ENCODE peak calls at places on chromosomes 2 and 18, in six cellular contexts. One of them, this sample, is unnamed.

GRCh38 chr2:196077821-196078220 is 9.2 kb upstream of the DNAH7 start:
- DNase-seq in upper lobe of right lung: no peak
- DNase-seq in fibroblast of gingiva: peak; percentile 23
- DNase-seq in left ventricle myocardium inferior: no peak
- DNase-seq in A549: no peak
- DNase-seq in CD14-positive monocyte: no peak
- DNase-seq in this sample: no peak

GRCh38 chr2:222878877-222879601 is 18.2 kb downstream of the ACSL3 start:
- DNase-seq in upper lobe of right lung: no peak
- DNase-seq in fibroblast of gingiva: no peak
- DNase-seq in left ventricle myocardium inferior: no peak
- DNase-seq in A549: peak; percentile 27
- DNase-seq in CD14-positive monocyte: no peak
- DNase-seq in this sample: no peak

GRCh38 chr18:25921677-25922421 is 168.6 kb downstream of the SS18 start:
- DNase-seq in upper lobe of right lung: no peak
- DNase-seq in fibroblast of gingiva: peak; percentile 2
- DNase-seq in left ventricle myocardium inferior: no peak
- DNase-seq in A549: peak; percentile 66
- DNase-seq in CD14-positive monocyte: no peak
- DNase-seq in this sample: peak; percentile 7

GRCh38 chr2:120245933-120246332 is 6.7 kb upstream of the RALB start:
- DNase-seq in upper lobe of right lung: no peak
- DNase-seq in fibroblast of gingiva: no peak
- DNase-seq in left ventricle myocardium inferior: no peak
- DNase-seq in A549: no peak
- DNase-seq in CD14-positive monocyte: no peak
- DNase-seq in this sample: no peak

GRCh38 chr2:194155406-194155805 is 1501.6 kb upstream of the SLC39A10 start:
- DNase-seq in upper lobe of right lung: no peak
- DNase-seq in fibroblast of gingiva: no peak
- DNase-seq in left ventricle myocardium inferior: no peak
- DNase-seq in A549: no peak
- DNase-seq in CD14-positive monocyte: no peak
- DNase-seq in this sample: no peak

GRCh38 chr2:144078802-144079386 is 441.0 kb downstream of the ZEB2 start:
- DNase-seq in upper lobe of right lung: no peak
- DNase-seq in fibroblast of gingiva: no peak
- DNase-seq in left ventricle myocardium inferior: no peak
- DNase-seq in A549: no peak
- DNase-seq in CD14-positive monocyte: no peak
- DNase-seq in this sample: no peak

GRCh38 chr18:3454365-3455089 is 4.6 kb downstream of the TGIF1 start:
- DNase-seq in upper lobe of right lung: no peak
- DNase-seq in fibroblast of gingiva: peak; percentile 59
- DNase-seq in left ventricle myocardium inferior: no peak
- DNase-seq in A549: peak; percentile 80
- DNase-seq in CD14-positive monocyte: no peak
- DNase-seq in this sample: peak; percentile 39

GRCh38 chr2:181054256-181054655 is 73.9 kb downstream of the UBE2E3 start:
- DNase-seq in upper lobe of right lung: no peak
- DNase-seq in fibroblast of gingiva: no peak
- DNase-seq in left ventricle myocardium inferior: no peak
- DNase-seq in A549: no peak
- DNase-seq in CD14-positive monocyte: no peak
- DNase-seq in this sample: no peak

GRCh38 chr2:134189009-134189717 is 64.7 kb upstream of the MGAT5 start:
- DNase-seq in upper lobe of right lung: no peak
- DNase-seq in fibroblast of gingiva: peak; percentile 48
- DNase-seq in left ventricle myocardium inferior: no peak
- DNase-seq in A549: peak; percentile 13
- DNase-seq in CD14-positive monocyte: no peak
- DNase-seq in this sample: no peak

GRCh38 chr2:215421859-215422461 is 13.9 kb downstream of the FN1 start:
- DNase-seq in upper lobe of right lung: no peak
- DNase-seq in fibroblast of gingiva: no peak
- DNase-seq in left ventricle myocardium inferior: no peak
- DNase-seq in A549: no peak
- DNase-seq in CD14-positive monocyte: no peak
- DNase-seq in this sample: no peak

GRCh38 chr2:59184281-59185020 is 943.3 kb upstream of the FANCL start:
- DNase-seq in upper lobe of right lung: no peak
- DNase-seq in fibroblast of gingiva: no peak
- DNase-seq in left ventricle myocardium inferior: no peak
- DNase-seq in A549: no peak
- DNase-seq in CD14-positive monocyte: no peak
- DNase-seq in this sample: no peak

GRCh38 chr2:218832081-218832480 is 478 bp upstream of the PRKAG3 start:
- DNase-seq in upper lobe of right lung: no peak
- DNase-seq in fibroblast of gingiva: no peak
- DNase-seq in left ventricle myocardium inferior: no peak
- DNase-seq in A549: no peak
- DNase-seq in CD14-positive monocyte: no peak
- DNase-seq in this sample: no peak

GRCh38 chr2:58502931-58503330 is 261.8 kb upstream of the FANCL start:
- DNase-seq in upper lobe of right lung: no peak
- DNase-seq in fibroblast of gingiva: no peak
- DNase-seq in left ventricle myocardium inferior: no peak
- DNase-seq in A549: no peak
- DNase-seq in CD14-positive monocyte: no peak
- DNase-seq in this sample: no peak

GRCh38 chr2:20684581-20685063 is 17.7 kb downstream of the GDF7 start:
- DNase-seq in upper lobe of right lung: no peak
- DNase-seq in fibroblast of gingiva: no peak
- DNase-seq in left ventricle myocardium inferior: no peak
- DNase-seq in A549: no peak
- DNase-seq in CD14-positive monocyte: no peak
- DNase-seq in this sample: no peak